ENCODE peak calls at places on chromosome 9, in six cellular contexts. L, F, C, E, S and J are unnamed samples.
A peak's percentile ranks its signal among the peaks of the same experiment; 100 is the strongest.

GRCh38 chr9:114307323-114308250 is 15.3 kb upstream of the ORM1 start:
- DNase-seq in S (peak; percentile 24), C (no peak), E (no peak), F (no peak), L (no peak), J (no peak)

GRCh38 chr9:30299126-30299780 is 2085.2 kb upstream of the ACO1 start:
- DNase-seq in E (no peak), C (no peak), L (no peak), S (no peak), F (no peak), J (no peak)

GRCh38 chr9:109171926-109172325 is 4.9 kb upstream of the FRRS1L start:
- DNase-seq in C (no peak), E (no peak), S (no peak), F (no peak), L (no peak), J (no peak)

GRCh38 chr9:95515272-95516113 is 1.3 kb downstream of the PTCH1 start:
- DNase-seq in C (peak; percentile 37), S (peak; percentile 77), F (no peak), L (peak; percentile 9), E (peak; percentile 29), J (peak; percentile 35)

GRCh38 chr9:78167356-78167755 is 68.5 kb upstream of the CEP78 start:
- DNase-seq in E (no peak), S (no peak), F (no peak), C (no peak), L (no peak), J (no peak)

GRCh38 chr9:21160178-21160577 is 6.3 kb downstream of the IFNA21 start:
- DNase-seq in S (no peak), C (no peak), E (no peak), L (no peak), F (no peak), J (peak; percentile 28)

GRCh38 chr9:95313010-95313498 is 4.5 kb downstream of the FANCC start:
- DNase-seq in S (no peak), C (no peak), L (no peak), F (peak; percentile 33), E (peak; percentile 95), J (peak; percentile 71)

GRCh38 chr9:111529787-111530186 is 4.8 kb downstream of the ZNF483 start:
- DNase-seq in S (no peak), F (no peak), E (no peak), L (no peak), C (no peak), J (no peak)

GRCh38 chr9:14627513-14627912 is 65.7 kb downstream of the ZDHHC21 start:
- DNase-seq in S (no peak), C (no peak), L (no peak), F (no peak), E (peak; percentile 45), J (peak; percentile 30)

GRCh38 chr9:35518212-35518917 is 28.5 kb downstream of the RUSC2 start:
- DNase-seq in S (no peak), F (no peak), C (no peak), E (peak; percentile 1), L (peak; percentile 97), J (no peak)

GRCh38 chr9:105432247-105432857 is 15.5 kb upstream of the FSD1L start:
- DNase-seq in E (no peak), S (no peak), C (no peak), L (no peak), F (no peak), J (no peak)

GRCh38 chr9:136318111-136318768 is 9.1 kb upstream of the GPSM1 start:
- DNase-seq in E (no peak), C (no peak), L (no peak), F (no peak), S (no peak), J (no peak)

GRCh38 chr9:5587024-5587423 is 41.9 kb upstream of the RIC1 start:
- DNase-seq in C (no peak), E (no peak), F (no peak), L (no peak), S (no peak), J (no peak)

GRCh38 chr9:84917366-84918063 is 248.0 kb downstream of the NTRK2 start:
- DNase-seq in C (no peak), F (no peak), L (no peak), E (no peak), S (no peak), J (peak; percentile 77)

GRCh38 chr9:4084440-4084818 is 215.4 kb downstream of the GLIS3 start:
- DNase-seq in C (no peak), F (peak; percentile 42), E (no peak), S (no peak), L (no peak), J (peak; percentile 83)

GRCh38 chr9:99172129-99173091 is 49.3 kb downstream of the ALG2 start:
- DNase-seq in S (no peak), E (peak; percentile 84), F (no peak), L (peak; percentile 33), C (no peak), J (no peak)

GRCh38 chr9:7284517-7284916 is 515.1 kb downstream of the DMAC1 start:
- DNase-seq in L (no peak), C (no peak), S (no peak), E (no peak), F (no peak), J (no peak)

GRCh38 chr9:101478444-101478843 is 42.9 kb upstream of the ALDOB start:
- DNase-seq in C (no peak), S (no peak), F (no peak), E (peak; percentile 3), L (no peak), J (no peak)

GRCh38 chr9:77764894-77765780 is 117.0 kb upstream of the GNA14 start:
- DNase-seq in E (no peak), C (no peak), L (peak; percentile 44), F (no peak), S (no peak), J (no peak)

GRCh38 chr9:138069731-138070456 is 192.3 kb downstream of the CACNA1B start:
- DNase-seq in S (peak; percentile 47), C (no peak), L (no peak), F (no peak), E (no peak), J (no peak)

GRCh38 chr9:124839612-124840299 is 13.5 kb upstream of the WDR38 start:
- DNase-seq in S (peak; percentile 84), E (no peak), L (peak; percentile 40), C (no peak), F (no peak), J (no peak)

GRCh38 chr9:125987420-125987819 is 240.2 kb downstream of the PBX3 start:
- DNase-seq in E (no peak), L (no peak), S (peak; percentile 16), C (no peak), F (no peak), J (no peak)

GRCh38 chr9:98594551-98595160 is 114.1 kb downstream of the GABBR2 start:
- DNase-seq in S (no peak), E (no peak), L (no peak), F (no peak), C (no peak), J (no peak)

GRCh38 chr9:116860509-116861120 is 173.5 kb downstream of the TRIM32 start:
- DNase-seq in E (peak; percentile 11), S (peak; percentile 88), C (no peak), L (peak; percentile 65), F (peak; percentile 18), J (peak; percentile 74)

GRCh38 chr9:88991066-88992030 is at the start of gene S1PR3:
- DNase-seq in C (no peak), S (peak; percentile 81), F (peak; percentile 37), E (no peak), L (peak; percentile 18), J (peak; percentile 29)

GRCh38 chr9:134190232-134191121 is 26.1 kb upstream of the RNU6ATAC start:
- DNase-seq in L (no peak), E (no peak), C (no peak), F (no peak), S (no peak), J (no peak)

GRCh38 chr9:87684627-87685204 is 41.2 kb upstream of the CTSL start:
- DNase-seq in E (no peak), S (peak; percentile 84), C (no peak), F (peak; percentile 72), L (peak; percentile 38), J (no peak)

GRCh38 chr9:131609116-131609830 is 64.0 kb downstream of the PRRT1B start:
- DNase-seq in S (no peak), L (peak; percentile 75), F (peak; percentile 61), E (peak; percentile 7), C (no peak), J (peak; percentile 45)

GRCh38 chr9:136023401-136024225 is 62.4 kb upstream of the UBAC1 start:
- DNase-seq in L (no peak), F (peak; percentile 87), E (no peak), S (peak; percentile 43), C (no peak), J (no peak)

GRCh38 chr9:104993291-104993963 is 65.5 kb upstream of the ABCA1 start:
- DNase-seq in C (no peak), L (no peak), F (peak; percentile 32), S (peak; percentile 80), E (no peak), J (peak; percentile 87)

GRCh38 chr9:130150779-130151381 is 21.3 kb upstream of the NCS1 start:
- DNase-seq in F (no peak), C (no peak), S (no peak), E (no peak), L (peak; percentile 23), J (no peak)

GRCh38 chr9:792331-793260 is 48.9 kb upstream of the DMRT1 start:
- DNase-seq in F (no peak), S (no peak), E (no peak), L (no peak), C (no peak), J (no peak)